ENCODE peak calls at places on chromosomes 16 and 17, in ten cellular contexts. M is non-pigmented ciliary epithelial cell; G is AG09309; P is stimulated activated CD8-positive, alpha-beta memory T cell treated with anti-CD3 and anti-CD28 coated beads, Interleukin-15, amount 100 ng/mL, for 24 hours; W is fibroblast of the conjunctiva; S is fibroblast of pulmonary artery; O is mammary epithelial cell; X is posterior vena cava; L is HL-60; J is prostate gland. C is an unnamed sample.

GRCh38 chr16:87322360-87322759 is 5.2 kb upstream of the C16orf95 start:
- DNase-seq in M (no peak), G (no peak), P (no peak), W (no peak), S (no peak), O (no peak), X (peak; percentile 62), L (no peak), J (no peak), C (no peak)

GRCh38 chr17:682150-682549 is 32.5 kb downstream of the VPS53 start:
- DNase-seq in M (no peak), G (no peak), P (no peak), W (no peak), S (no peak), O (no peak), X (no peak), L (no peak), J (no peak), C (no peak)

GRCh38 chr16:75580-76501 is 2.2 kb upstream of the MPG start:
- DNase-seq in M (no peak), G (peak; percentile 61), P (no peak), W (peak; percentile 84), S (peak; percentile 92), O (no peak), X (peak; percentile 91), L (peak; percentile 96), J (no peak), C (peak; percentile 91)

GRCh38 chr16:75265911-75266701 is 14.7 kb upstream of the BCAR1 start:
- DNase-seq in M (no peak), G (no peak), P (no peak), W (no peak), S (peak; percentile 68), O (peak; percentile 53), X (peak; percentile 92), L (no peak), J (peak; percentile 37), C (peak; percentile 57)

GRCh38 chr16:47316686-47317085 is 144.2 kb downstream of the ITFG1 start:
- DNase-seq in M (no peak), G (no peak), P (no peak), W (no peak), S (no peak), O (no peak), X (no peak), L (no peak), J (no peak), C (no peak)

GRCh38 chr16:73315645-73316044 is 267.7 kb upstream of the ZFHX3 start:
- DNase-seq in M (no peak), G (no peak), P (no peak), W (no peak), S (no peak), O (no peak), X (no peak), L (no peak), J (no peak), C (no peak)

GRCh38 chr16:54199486-54200160 is 87.0 kb downstream of the IRX3 start:
- DNase-seq in M (no peak), G (no peak), P (no peak), W (no peak), S (no peak), O (no peak), X (no peak), L (no peak), J (no peak), C (no peak)

GRCh38 chr17:55735784-55736405 is 13.2 kb upstream of the TMEM100 start:
- DNase-seq in M (no peak), G (no peak), P (no peak), W (peak; percentile 61), S (peak; percentile 75), O (peak; percentile 38), X (no peak), L (no peak), J (no peak), C (peak; percentile 73)

GRCh38 chr17:31593806-31594205 is 202.3 kb downstream of the RAB11FIP4 start:
- DNase-seq in M (no peak), G (no peak), P (no peak), W (no peak), S (no peak), O (peak; percentile 78), X (peak; percentile 74), L (no peak), J (no peak), C (peak; percentile 41)

GRCh38 chr16:11296706-11297491 is 15.8 kb upstream of the PRM1 start:
- DNase-seq in M (no peak), G (no peak), P (no peak), W (no peak), S (no peak), O (peak; percentile 50), X (no peak), L (no peak), J (peak; percentile 85), C (no peak)

C was measured in fibroblast of the aortic adventitia.